ENCODE peak calls at places on chromosomes 4 and X, in four cellular contexts. D, L, U and A are unnamed samples.

GRCh38 chrX:1418901-1419544 is 27.1 kb upstream of the SLC25A6 start:
- DNase-seq in D (no peak), L (no peak), U (no peak), A (no peak)

GRCh38 chr4:815464-816146 is 10.3 kb downstream of the CPLX1 start:
- DNase-seq in D (peak), L (no peak), U (no peak), A (peak)

GRCh38 chrX:95057341-95057740 is 1383.3 kb downstream of the FAM133A start:
- DNase-seq in D (no peak), L (no peak), U (no peak), A (no peak)

GRCh38 chr4:6071959-6072720 is 53.9 kb upstream of the C4orf50 start:
- DNase-seq in D (no peak), L (no peak), U (no peak), A (no peak)

GRCh38 chr4:67160409-67160808 is 384.9 kb downstream of the CENPC start:
- DNase-seq in D (no peak), L (no peak), U (no peak), A (no peak)

GRCh38 chrX:86946569-86946968 is 571.0 kb upstream of the KLHL4 start:
- DNase-seq in D (peak), L (peak), U (peak), A (peak)

GRCh38 chr4:159944477-159944876 is 841.6 kb downstream of the RAPGEF2 start:
- DNase-seq in D (no peak), L (no peak), U (no peak), A (no peak)

GRCh38 chr4:150150545-150151156 is 72.4 kb downstream of the DCLK2 start:
- DNase-seq in D (no peak), L (no peak), U (no peak), A (no peak)

GRCh38 chr4:1939664-1940509 is 68.7 kb downstream of the NSD2 start:
- DNase-seq in D (no peak), L (no peak), U (no peak), A (no peak)

GRCh38 chr4:60945641-60946040 is 254.5 kb upstream of the ADGRL3 start:
- DNase-seq in D (no peak), L (no peak), U (no peak), A (no peak)

GRCh38 chr4:105215609-105216313 is 69.1 kb downstream of the TET2 start:
- DNase-seq in D (no peak), L (peak), U (no peak), A (no peak)

GRCh38 chr4:1447676-1448588 is 41.7 kb upstream of the NKX1-1 start:
- DNase-seq in D (no peak), L (no peak), U (no peak), A (no peak)

GRCh38 chr4:145546556-145546955 is 64.9 kb downstream of the SMAD1 start:
- DNase-seq in D (no peak), L (no peak), U (no peak), A (no peak)

GRCh38 chr4:16206848-16207247 is 19.4 kb downstream of the TAPT1 start:
- DNase-seq in D (no peak), L (no peak), U (no peak), A (no peak)

GRCh38 chrX:39899876-39900787 is 197.6 kb downstream of the BCOR start:
- DNase-seq in D (no peak), L (no peak), U (no peak), A (no peak)

GRCh38 chr4:159048166-159048886 is 54.6 kb upstream of the RAPGEF2 start:
- DNase-seq in D (peak), L (no peak), U (no peak), A (peak)

GRCh38 chrX:11867610-11868345 is 109.7 kb downstream of the MSL3 start:
- DNase-seq in D (no peak), L (no peak), U (no peak), A (no peak)

GRCh38 chr4:1178300-1179088 is 6.1 kb upstream of the SPON2 start:
- DNase-seq in D (no peak), L (no peak), U (no peak), A (no peak)

GRCh38 chr4:108700358-108700757 is 50.0 kb downstream of the OSTC start:
- DNase-seq in D (no peak), L (no peak), U (no peak), A (no peak)

GRCh38 chr4:147583876-147584275 is 33.3 kb upstream of the TMEM184C start:
- DNase-seq in D (no peak), L (no peak), U (no peak), A (no peak)

GRCh38 chr4:76298227-76298626 is 8.3 kb upstream of the STBD1 start:
- DNase-seq in D (no peak), L (no peak), U (no peak), A (no peak)

GRCh38 chr4:16196482-16197393 is 29.5 kb downstream of the TAPT1 start:
- DNase-seq in D (peak), L (no peak), U (peak), A (peak)

GRCh38 chr4:2036866-2037265 is 22.3 kb upstream of the NAT8L start:
- DNase-seq in D (no peak), L (no peak), U (no peak), A (no peak)

GRCh38 chr4:33107813-33108212 is 2387.6 kb downstream of the PCDH7 start:
- DNase-seq in D (no peak), L (no peak), U (no peak), A (no peak)

GRCh38 chr4:153595894-153596601 is 88.0 kb upstream of the TLR2 start:
- DNase-seq in D (no peak), L (no peak), U (no peak), A (no peak)

GRCh38 chrX:55794420-55794819 is 76.9 kb downstream of the RRAGB start:
- DNase-seq in D (no peak), L (peak), U (no peak), A (no peak)

GRCh38 chr4:38674206-38675144 is 10.5 kb downstream of the KLF3 start:
- DNase-seq in D (no peak), L (no peak), U (no peak), A (peak)

GRCh38 chrX:148905376-148905775 is 405.0 kb downstream of the AFF2 start:
- DNase-seq in D (no peak), L (no peak), U (no peak), A (no peak)

GRCh38 chr4:25755911-25756310 is 100.3 kb downstream of the SLC34A2 start:
- DNase-seq in D (no peak), L (peak), U (no peak), A (no peak)

GRCh38 chr4:129641179-129641578 is 545.2 kb downstream of the C4orf33 start:
- DNase-seq in D (peak), L (peak), U (peak), A (peak)

GRCh38 chr4:11904991-11905760 is 476.5 kb upstream of the HS3ST1 start:
- DNase-seq in D (no peak), L (no peak), U (no peak), A (no peak)

GRCh38 chrX:103063918-103064434 is at the start of gene BEX1:
- DNase-seq in D (no peak), L (no peak), U (peak), A (no peak)

GRCh38 chr4:70902577-70903281 is 560 bp downstream of the MOB1B start:
- DNase-seq in D (peak), L (no peak), U (no peak), A (peak)

GRCh38 chrX:135345328-135345645 is 36.0 kb downstream of the ETDC start:
- DNase-seq in D (peak), L (no peak), U (no peak), A (peak)

GRCh38 chr4:150219841-150220240 is 141.6 kb downstream of the DCLK2 start:
- DNase-seq in D (no peak), L (no peak), U (no peak), A (no peak)

GRCh38 chr4:1055721-1056590 is 44.5 kb downstream of the FGFRL1 start:
- DNase-seq in D (no peak), L (peak), U (peak), A (peak)

GRCh38 chrX:104315555-104315954 is 60.8 kb upstream of the ESX1 start:
- DNase-seq in D (no peak), L (no peak), U (no peak), A (no peak)